ENCODE peak calls at places on chromosomes 13 and 19, in four cellular contexts. One of them, this sample, is unnamed.

GRCh38 chr13:23570099-23570926 is at the start of gene TNFRSF19:
- DNase-seq in NCI-H345: no peak
- DNase-seq in MCF 10A: no peak
- DNase-seq in left ventricle myocardium superior: peak
- DNase-seq in this sample: no peak

GRCh38 chr13:106083620-106084350 is 451.7 kb downstream of the EFNB2 start:
- DNase-seq in NCI-H345: peak
- DNase-seq in MCF 10A: peak
- DNase-seq in left ventricle myocardium superior: no peak
- DNase-seq in this sample: no peak

GRCh38 chr13:57632276-57633140 is 964 bp downstream of the PCDH17 start:
- DNase-seq in NCI-H345: no peak
- DNase-seq in MCF 10A: no peak
- DNase-seq in left ventricle myocardium superior: peak
- DNase-seq in this sample: no peak

GRCh38 chr13:102707465-102707864 is 12.6 kb upstream of the METTL21C start:
- DNase-seq in NCI-H345: peak
- DNase-seq in MCF 10A: peak
- DNase-seq in left ventricle myocardium superior: no peak
- DNase-seq in this sample: no peak

GRCh38 chr19:17777840-17778620 is 16.9 kb upstream of the B3GNT3 start:
- DNase-seq in NCI-H345: no peak
- DNase-seq in MCF 10A: peak
- DNase-seq in left ventricle myocardium superior: peak
- DNase-seq in this sample: peak

GRCh38 chr13:113091211-113091771 is 14.3 kb upstream of the F7 start:
- DNase-seq in NCI-H345: no peak
- DNase-seq in MCF 10A: no peak
- DNase-seq in left ventricle myocardium superior: peak
- DNase-seq in this sample: no peak

GRCh38 chr19:1164684-1165531 is 9.2 kb downstream of the SBNO2 start:
- DNase-seq in NCI-H345: no peak
- DNase-seq in MCF 10A: no peak
- DNase-seq in left ventricle myocardium superior: no peak
- DNase-seq in this sample: no peak

GRCh38 chr13:81726037-81726726 is 1385.3 kb upstream of the SPRY2 start:
- DNase-seq in NCI-H345: no peak
- DNase-seq in MCF 10A: peak
- DNase-seq in left ventricle myocardium superior: no peak
- DNase-seq in this sample: no peak

GRCh38 chr19:54218259-54218658 is 4.5 kb downstream of the LILRB3 start:
- DNase-seq in NCI-H345: no peak
- DNase-seq in MCF 10A: no peak
- DNase-seq in left ventricle myocardium superior: no peak
- DNase-seq in this sample: no peak

GRCh38 chr19:46295401-46296308 is 1.2 kb upstream of the HIF3A start:
- DNase-seq in NCI-H345: no peak
- DNase-seq in MCF 10A: no peak
- DNase-seq in left ventricle myocardium superior: no peak
- DNase-seq in this sample: no peak

GRCh38 chr13:33711441-33711840 is 106.5 kb upstream of the RFC3 start:
- DNase-seq in NCI-H345: no peak
- DNase-seq in MCF 10A: no peak
- DNase-seq in left ventricle myocardium superior: no peak
- DNase-seq in this sample: no peak

GRCh38 chr13:100396771-100397170 is 191.8 kb downstream of the GGACT start:
- DNase-seq in NCI-H345: no peak
- DNase-seq in MCF 10A: no peak
- DNase-seq in left ventricle myocardium superior: no peak
- DNase-seq in this sample: no peak

GRCh38 chr19:23203841-23204344 is 46.3 kb downstream of the ZNF724 start:
- DNase-seq in NCI-H345: no peak
- DNase-seq in MCF 10A: no peak
- DNase-seq in left ventricle myocardium superior: peak
- DNase-seq in this sample: no peak

GRCh38 chr19:32717496-32717895 is 2.1 kb upstream of the TDRD12 start:
- DNase-seq in NCI-H345: no peak
- DNase-seq in MCF 10A: no peak
- DNase-seq in left ventricle myocardium superior: no peak
- DNase-seq in this sample: no peak

GRCh38 chr19:49555600-49556411 is 24.6 kb downstream of the NOSIP start:
- DNase-seq in NCI-H345: peak
- DNase-seq in MCF 10A: no peak
- DNase-seq in left ventricle myocardium superior: peak
- DNase-seq in this sample: peak

GRCh38 chr13:27401210-27401609 is 23.2 kb upstream of the GTF3A start:
- DNase-seq in NCI-H345: no peak
- DNase-seq in MCF 10A: peak
- DNase-seq in left ventricle myocardium superior: peak
- DNase-seq in this sample: no peak

GRCh38 chr13:32887617-32888016 is 128.6 kb upstream of the KL start:
- DNase-seq in NCI-H345: no peak
- DNase-seq in MCF 10A: no peak
- DNase-seq in left ventricle myocardium superior: no peak
- DNase-seq in this sample: no peak

GRCh38 chr19:6108721-6109633 is 1.3 kb downstream of the RFX2 start:
- DNase-seq in NCI-H345: peak
- DNase-seq in MCF 10A: no peak
- DNase-seq in left ventricle myocardium superior: peak
- DNase-seq in this sample: no peak

GRCh38 chr13:32940601-32941000 is 75.6 kb upstream of the KL start:
- DNase-seq in NCI-H345: peak
- DNase-seq in MCF 10A: peak
- DNase-seq in left ventricle myocardium superior: peak
- DNase-seq in this sample: no peak

GRCh38 chr13:71087006-71087405 is 780.0 kb downstream of the DACH1 start:
- DNase-seq in NCI-H345: no peak
- DNase-seq in MCF 10A: no peak
- DNase-seq in left ventricle myocardium superior: no peak
- DNase-seq in this sample: no peak

GRCh38 chr19:39474139-39474620 is 6.5 kb upstream of the TIMM50 start:
- DNase-seq in NCI-H345: peak
- DNase-seq in MCF 10A: peak
- DNase-seq in left ventricle myocardium superior: peak
- DNase-seq in this sample: peak

GRCh38 chr19:40348961-40349507 is 539 bp downstream of the PLD3 start:
- DNase-seq in NCI-H345: peak
- DNase-seq in MCF 10A: peak
- DNase-seq in left ventricle myocardium superior: no peak
- DNase-seq in this sample: no peak

GRCh38 chr13:44710576-44710975 is 134.4 kb upstream of the TSC22D1 start:
- DNase-seq in NCI-H345: no peak
- DNase-seq in MCF 10A: peak
- DNase-seq in left ventricle myocardium superior: no peak
- DNase-seq in this sample: no peak